ENCODE peak calls at places on chromosomes 4 and X, in four cellular contexts. One of them, this sample, is unnamed.

GRCh38 chr4:156547891-156548290 is 423.7 kb downstream of the PDGFC start:
- DNase-seq in HepG2: no peak
- DNase-seq in WTC11: no peak
- DNase-seq in GM12878: no peak
- DNase-seq in this sample: no peak

GRCh38 chr4:23888421-23889319 is 1.2 kb downstream of the PPARGC1A start:
- DNase-seq in WTC11: no peak
- DNase-seq in GM12878: no peak
- DNase-seq in HepG2: peak
- DNase-seq in this sample: no peak

GRCh38 chrX:111372065-111372464 is 39.9 kb downstream of the DCX start:
- DNase-seq in GM12878: no peak
- DNase-seq in WTC11: no peak
- DNase-seq in HepG2: no peak
- DNase-seq in this sample: no peak

GRCh38 chr4:22190855-22191254 is 242.3 kb upstream of the KCNIP4 start:
- DNase-seq in GM12878: no peak
- DNase-seq in HepG2: no peak
- DNase-seq in WTC11: no peak
- DNase-seq in this sample: no peak

GRCh38 chrX:96683997-96684338 is 674 bp upstream of the DIAPH2 start:
- DNase-seq in GM12878: no peak
- DNase-seq in HepG2: peak
- DNase-seq in WTC11: no peak
- DNase-seq in this sample: no peak

GRCh38 chr4:73872331-73873108 is 3.3 kb downstream of the CXCL1 start:
- DNase-seq in HepG2: no peak
- DNase-seq in GM12878: no peak
- DNase-seq in WTC11: no peak
- DNase-seq in this sample: no peak

GRCh38 chrX:114962209-114962608 is 55.2 kb downstream of the IL13RA2 start:
- DNase-seq in HepG2: no peak
- DNase-seq in GM12878: no peak
- DNase-seq in WTC11: no peak
- DNase-seq in this sample: no peak

GRCh38 chr4:153577053-153577452 is 107.0 kb upstream of the TLR2 start:
- DNase-seq in WTC11: no peak
- DNase-seq in HepG2: peak
- DNase-seq in GM12878: no peak
- DNase-seq in this sample: no peak

GRCh38 chr4:56799291-56799823 is 22.1 kb downstream of the SPINK2 start:
- DNase-seq in HepG2: no peak
- DNase-seq in WTC11: no peak
- DNase-seq in GM12878: no peak
- DNase-seq in this sample: no peak

GRCh38 chr4:108292229-108292628 is 123.5 kb upstream of the LEF1 start:
- DNase-seq in HepG2: no peak
- DNase-seq in GM12878: no peak
- DNase-seq in WTC11: no peak
- DNase-seq in this sample: no peak

GRCh38 chr4:152206646-152207435 is 329.1 kb downstream of the FBXW7 start:
- DNase-seq in HepG2: no peak
- DNase-seq in WTC11: no peak
- DNase-seq in GM12878: no peak
- DNase-seq in this sample: no peak

GRCh38 chr4:15343581-15343980 is 84.3 kb upstream of the C1QTNF7 start:
- DNase-seq in HepG2: no peak
- DNase-seq in GM12878: no peak
- DNase-seq in WTC11: no peak
- DNase-seq in this sample: no peak

GRCh38 chr4:38464328-38464727 is 199.7 kb upstream of the KLF3 start:
- DNase-seq in WTC11: no peak
- DNase-seq in GM12878: no peak
- DNase-seq in HepG2: no peak
- DNase-seq in this sample: no peak

GRCh38 chr4:10078481-10079233 is 37.9 kb downstream of the WDR1 start:
- DNase-seq in GM12878: no peak
- DNase-seq in HepG2: no peak
- DNase-seq in WTC11: peak
- DNase-seq in this sample: no peak

GRCh38 chr4:186551849-186552248 is 3.5 kb downstream of the MTNR1A start:
- DNase-seq in GM12878: no peak
- DNase-seq in WTC11: no peak
- DNase-seq in HepG2: no peak
- DNase-seq in this sample: no peak

GRCh38 chr4:186553717-186554116 is 1.6 kb downstream of the MTNR1A start:
- DNase-seq in HepG2: no peak
- DNase-seq in GM12878: no peak
- DNase-seq in WTC11: peak
- DNase-seq in this sample: no peak

GRCh38 chr4:186554890-186555827 is at the start of gene MTNR1A:
- DNase-seq in WTC11: peak
- DNase-seq in GM12878: no peak
- DNase-seq in HepG2: no peak
- DNase-seq in this sample: no peak

GRCh38 chr4:186557061-186557460 is 1.7 kb upstream of the MTNR1A start:
- DNase-seq in HepG2: no peak
- DNase-seq in GM12878: no peak
- DNase-seq in WTC11: no peak
- DNase-seq in this sample: no peak

GRCh38 chr4:186554485-186554884 is 882 bp downstream of the MTNR1A start:
- DNase-seq in WTC11: peak
- DNase-seq in GM12878: no peak
- DNase-seq in HepG2: peak
- DNase-seq in this sample: no peak
- TF ChIP-seq CTCF in WTC11: no peak
- TF ChIP-seq CTCF in GM12878: no peak
- TF ChIP-seq CTCF in HepG2: peak
- TF ChIP-seq CTCF in this sample: peak

DNA sequence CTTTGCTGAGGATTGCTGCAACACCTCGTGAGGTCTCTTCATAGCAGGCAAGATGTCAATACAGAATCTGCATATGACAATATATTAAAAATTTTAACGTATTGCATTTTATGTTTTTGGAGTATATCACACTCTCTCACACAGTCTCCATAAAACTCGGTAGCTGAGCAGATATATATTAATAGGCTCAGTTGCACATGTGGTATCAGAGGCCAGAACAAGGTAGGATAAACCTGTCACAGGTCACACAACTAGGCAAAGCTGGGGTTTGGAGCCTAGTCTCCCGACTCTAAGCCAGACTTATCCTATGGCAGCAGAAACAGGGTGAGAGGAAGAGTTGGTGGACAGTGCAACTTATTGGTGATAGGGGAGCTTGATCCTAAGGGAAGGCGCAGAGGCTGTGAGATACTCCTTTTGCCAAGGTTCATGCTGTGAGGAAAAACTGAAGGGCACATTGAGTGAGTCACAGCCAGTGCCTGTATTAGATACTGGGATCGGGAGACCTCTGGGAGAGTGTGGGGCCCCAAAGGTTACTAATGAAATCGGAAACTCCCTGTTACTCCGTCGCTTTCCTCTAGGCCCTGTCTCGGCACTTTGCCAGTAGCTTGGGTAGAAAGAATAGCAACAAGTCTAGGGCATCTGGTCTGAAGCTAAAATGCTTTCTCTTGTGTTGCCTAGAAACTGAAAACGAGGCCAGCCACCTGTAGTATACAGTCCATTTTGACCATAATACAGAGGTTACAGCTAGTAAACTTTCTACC is 195.7 kb downstream of the ARHGAP10 start:
- DNase-seq in HepG2: no peak
- DNase-seq in GM12878: no peak
- DNase-seq in WTC11: no peak
- DNase-seq in this sample: no peak
- TF ChIP-seq USF2 in HepG2: no peak
- TF ChIP-seq USF2 in GM12878: no peak
- TF ChIP-seq USF2 in WTC11: no peak
- TF ChIP-seq USF2 in this sample: no peak

GRCh38 chrX:13013353-13014110 is 30.9 kb downstream of the FAM9C start:
- DNase-seq in HepG2: no peak
- DNase-seq in GM12878: no peak
- DNase-seq in WTC11: no peak
- DNase-seq in this sample: peak
- TF ChIP-seq CREM in HepG2: no peak
- TF ChIP-seq CREM in GM12878: no peak
- TF ChIP-seq CREM in WTC11: no peak
- TF ChIP-seq CREM in this sample: no peak

DNA sequence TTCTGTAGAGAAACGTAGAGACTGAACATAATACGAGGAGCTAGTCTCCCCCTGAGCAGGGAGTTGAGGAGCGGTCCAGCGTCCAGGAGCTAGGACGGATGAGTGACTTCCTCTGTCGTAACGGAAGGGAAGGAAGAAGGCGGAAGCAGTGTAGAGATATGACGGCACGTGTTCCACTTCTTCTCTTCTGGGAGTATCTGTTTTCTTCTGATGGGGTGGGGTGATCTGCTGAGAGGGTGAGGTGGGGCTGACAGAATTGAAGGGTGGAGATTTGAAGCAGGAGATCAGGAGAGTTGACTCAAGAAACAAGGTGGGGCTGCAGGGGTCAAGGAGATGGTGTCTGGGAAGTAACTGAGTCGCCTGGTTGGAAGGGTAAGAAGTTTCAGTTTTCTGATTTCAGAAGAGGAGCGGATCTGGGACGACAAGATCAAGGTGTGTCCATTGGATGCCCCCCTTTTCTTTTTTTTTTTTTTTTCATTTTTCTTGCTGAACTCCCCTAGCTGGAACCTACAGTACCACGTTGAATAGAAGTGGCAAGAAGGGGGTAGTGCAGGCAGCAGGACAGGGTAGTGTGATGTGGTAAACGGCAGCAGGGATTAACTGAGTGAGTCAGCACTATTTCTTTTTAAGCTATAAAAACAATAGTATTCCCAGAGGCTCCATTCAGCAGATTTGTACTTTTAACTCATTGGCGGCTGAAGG is 50.7 kb upstream of the SETD7 start:
- DNase-seq in WTC11: no peak
- DNase-seq in GM12878: no peak
- DNase-seq in HepG2: no peak
- DNase-seq in this sample: peak
- TF ChIP-seq CTCF in WTC11: no peak
- TF ChIP-seq CTCF in GM12878: no peak
- TF ChIP-seq CTCF in HepG2: no peak
- TF ChIP-seq CTCF in this sample: peak

DNA sequence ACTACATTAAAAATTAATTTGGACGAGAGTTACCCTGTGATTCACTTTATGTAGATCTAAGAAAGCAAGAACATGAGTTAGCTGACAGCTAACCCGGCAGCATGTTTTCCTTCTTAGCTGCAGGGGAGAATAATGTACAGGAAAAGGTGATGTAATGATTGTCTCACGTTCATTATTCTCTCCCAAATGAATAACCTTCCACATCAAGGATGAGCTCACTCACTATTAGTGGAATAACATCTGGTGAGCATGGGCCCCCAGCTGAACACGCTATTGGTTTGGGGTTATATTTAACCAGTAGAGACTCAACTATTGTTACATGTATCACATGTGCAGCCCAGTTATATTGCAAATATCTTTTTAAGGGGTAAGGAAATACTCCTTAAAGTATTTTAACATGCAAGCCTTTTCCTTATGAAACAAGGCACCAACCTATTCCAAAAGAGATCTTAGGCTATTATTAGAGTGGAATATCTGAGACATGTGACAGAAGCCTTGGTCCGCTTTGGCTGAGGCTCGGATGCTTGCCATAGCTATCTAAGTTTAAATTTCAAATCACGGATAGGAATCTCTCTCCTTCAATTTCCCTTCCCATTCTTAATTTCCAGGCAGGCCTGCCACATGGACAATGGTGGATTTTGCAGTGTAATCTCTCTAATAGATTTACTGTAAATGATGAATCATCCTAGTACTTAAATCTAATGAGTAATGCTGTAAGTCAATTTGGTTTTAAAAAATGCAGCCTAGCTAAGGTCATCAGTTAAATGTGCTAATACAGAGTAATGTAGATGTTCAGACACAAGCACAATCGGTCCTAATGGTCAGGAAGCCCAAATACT is 99.0 kb upstream of the OTUD4 start:
- DNase-seq in WTC11: no peak
- DNase-seq in GM12878: no peak
- DNase-seq in HepG2: no peak
- DNase-seq in this sample: peak
- TF ChIP-seq USF2 in WTC11: no peak
- TF ChIP-seq USF2 in GM12878: no peak
- TF ChIP-seq USF2 in HepG2: no peak
- TF ChIP-seq USF2 in this sample: no peak

GRCh38 chr4:188439641-188440311 is 300.5 kb downstream of the TRIML1 start:
- DNase-seq in WTC11: no peak
- DNase-seq in GM12878: no peak
- DNase-seq in HepG2: no peak
- DNase-seq in this sample: no peak
- TF ChIP-seq CREM in WTC11: no peak
- TF ChIP-seq CREM in GM12878: no peak
- TF ChIP-seq CREM in HepG2: no peak
- TF ChIP-seq CREM in this sample: no peak

GRCh38 chr4:116389139-116389538 is 696.2 kb downstream of the TRAM1L1 start:
- DNase-seq in GM12878: no peak
- DNase-seq in WTC11: no peak
- DNase-seq in HepG2: no peak
- DNase-seq in this sample: no peak

GRCh38 chr4:116386856-116387255 is 698.5 kb downstream of the TRAM1L1 start:
- DNase-seq in WTC11: no peak
- DNase-seq in HepG2: no peak
- DNase-seq in GM12878: no peak
- DNase-seq in this sample: no peak

GRCh38 chr4:116385583-116385982 is 699.8 kb downstream of the TRAM1L1 start:
- DNase-seq in GM12878: no peak
- DNase-seq in WTC11: no peak
- DNase-seq in HepG2: no peak
- DNase-seq in this sample: no peak

GRCh38 chr4:116391020-116391419 is 694.4 kb downstream of the TRAM1L1 start:
- DNase-seq in WTC11: no peak
- DNase-seq in GM12878: no peak
- DNase-seq in HepG2: no peak
- DNase-seq in this sample: no peak

GRCh38 chr4:116387942-116388474 is 697.4 kb downstream of the TRAM1L1 start:
- DNase-seq in HepG2: no peak
- DNase-seq in WTC11: no peak
- DNase-seq in GM12878: no peak
- DNase-seq in this sample: no peak
- TF ChIP-seq CTCF in HepG2: no peak
- TF ChIP-seq CTCF in WTC11: no peak
- TF ChIP-seq CTCF in GM12878: no peak
- TF ChIP-seq CTCF in this sample: no peak

This sample was measured in K562.